ENCODE peak calls at places on chromosomes 3 and 15, in seven cellular contexts. One of them, this sample, is unnamed.

GRCh38 chr15:31435891-31436628 is 109.4 kb downstream of the KLF13 start:
- DNase-seq in AG09319: no peak
- DNase-seq in fibroblast of lung: no peak
- DNase-seq in endothelial cell of umbilical vein: no peak
- DNase-seq in NB4: peak
- DNase-seq in kidney epithelial cell: no peak
- DNase-seq in brain microvascular endothelial cell: no peak
- DNase-seq in this sample: no peak

GRCh38 chr3:120100711-120101110 is 6.5 kb upstream of the GSK3B start:
- DNase-seq in AG09319: no peak
- DNase-seq in fibroblast of lung: peak
- DNase-seq in endothelial cell of umbilical vein: no peak
- DNase-seq in NB4: no peak
- DNase-seq in kidney epithelial cell: no peak
- DNase-seq in brain microvascular endothelial cell: no peak
- DNase-seq in this sample: no peak

GRCh38 chr3:194985031-194985578 is 285.9 kb downstream of the XXYLT1 start:
- DNase-seq in AG09319: peak
- DNase-seq in fibroblast of lung: peak
- DNase-seq in endothelial cell of umbilical vein: no peak
- DNase-seq in NB4: peak
- DNase-seq in kidney epithelial cell: no peak
- DNase-seq in brain microvascular endothelial cell: peak
- DNase-seq in this sample: peak

GRCh38 chr15:98394546-98394945 is 253.8 kb upstream of the IGF1R start:
- DNase-seq in AG09319: no peak
- DNase-seq in fibroblast of lung: no peak
- DNase-seq in endothelial cell of umbilical vein: no peak
- DNase-seq in NB4: no peak
- DNase-seq in kidney epithelial cell: no peak
- DNase-seq in brain microvascular endothelial cell: no peak
- DNase-seq in this sample: no peak

GRCh38 chr15:40878785-40879184 is 4.8 kb upstream of the RHOV start:
- DNase-seq in AG09319: no peak
- DNase-seq in fibroblast of lung: peak
- DNase-seq in endothelial cell of umbilical vein: no peak
- DNase-seq in NB4: peak
- DNase-seq in kidney epithelial cell: peak
- DNase-seq in brain microvascular endothelial cell: no peak
- DNase-seq in this sample: no peak

GRCh38 chr3:141561426-141562034 is 74.7 kb downstream of the RASA2 start:
- DNase-seq in AG09319: peak
- DNase-seq in fibroblast of lung: peak
- DNase-seq in endothelial cell of umbilical vein: peak
- DNase-seq in NB4: peak
- DNase-seq in kidney epithelial cell: no peak
- DNase-seq in brain microvascular endothelial cell: peak
- DNase-seq in this sample: no peak

GRCh38 chr3:100136921-100137320 is 22.6 kb upstream of the FILIP1L start:
- DNase-seq in AG09319: no peak
- DNase-seq in fibroblast of lung: no peak
- DNase-seq in endothelial cell of umbilical vein: no peak
- DNase-seq in NB4: no peak
- DNase-seq in kidney epithelial cell: no peak
- DNase-seq in brain microvascular endothelial cell: no peak
- DNase-seq in this sample: no peak

GRCh38 chr3:179446501-179446900 is 4.8 kb downstream of the GNB4 start:
- DNase-seq in AG09319: no peak
- DNase-seq in fibroblast of lung: no peak
- DNase-seq in endothelial cell of umbilical vein: peak
- DNase-seq in NB4: peak
- DNase-seq in kidney epithelial cell: no peak
- DNase-seq in brain microvascular endothelial cell: no peak
- DNase-seq in this sample: no peak

GRCh38 chr3:189353318-189353958 is 181.7 kb downstream of the TPRG1 start:
- DNase-seq in AG09319: no peak
- DNase-seq in fibroblast of lung: no peak
- DNase-seq in endothelial cell of umbilical vein: no peak
- DNase-seq in NB4: no peak
- DNase-seq in kidney epithelial cell: no peak
- DNase-seq in brain microvascular endothelial cell: no peak
- DNase-seq in this sample: no peak

GRCh38 chr3:68088216-68088615 is 433.8 kb upstream of the SUCLG2 start:
- DNase-seq in AG09319: no peak
- DNase-seq in fibroblast of lung: no peak
- DNase-seq in endothelial cell of umbilical vein: no peak
- DNase-seq in NB4: no peak
- DNase-seq in kidney epithelial cell: no peak
- DNase-seq in brain microvascular endothelial cell: no peak
- DNase-seq in this sample: no peak

GRCh38 chr3:7518471-7518870 is 657.6 kb downstream of the GRM7 start:
- DNase-seq in AG09319: no peak
- DNase-seq in fibroblast of lung: peak
- DNase-seq in endothelial cell of umbilical vein: peak
- DNase-seq in NB4: no peak
- DNase-seq in kidney epithelial cell: no peak
- DNase-seq in brain microvascular endothelial cell: no peak
- DNase-seq in this sample: no peak

GRCh38 chr3:123050666-123051065 is 16.2 kb upstream of the PDIA5 start:
- DNase-seq in AG09319: no peak
- DNase-seq in fibroblast of lung: no peak
- DNase-seq in endothelial cell of umbilical vein: no peak
- DNase-seq in NB4: no peak
- DNase-seq in kidney epithelial cell: no peak
- DNase-seq in brain microvascular endothelial cell: no peak
- DNase-seq in this sample: no peak

GRCh38 chr3:64251019-64251418 is 25.8 kb upstream of the PRICKLE2 start:
- DNase-seq in AG09319: no peak
- DNase-seq in fibroblast of lung: no peak
- DNase-seq in endothelial cell of umbilical vein: no peak
- DNase-seq in NB4: no peak
- DNase-seq in kidney epithelial cell: no peak
- DNase-seq in brain microvascular endothelial cell: no peak
- DNase-seq in this sample: no peak

GRCh38 chr3:184558726-184559125 is 2.9 kb upstream of the EPHB3 start:
- DNase-seq in AG09319: no peak
- DNase-seq in fibroblast of lung: no peak
- DNase-seq in endothelial cell of umbilical vein: no peak
- DNase-seq in NB4: no peak
- DNase-seq in kidney epithelial cell: no peak
- DNase-seq in brain microvascular endothelial cell: no peak
- DNase-seq in this sample: no peak

GRCh38 chr3:152269423-152270144 is 855 bp downstream of the MBNL1 start:
- DNase-seq in AG09319: peak
- DNase-seq in fibroblast of lung: peak
- DNase-seq in endothelial cell of umbilical vein: peak
- DNase-seq in NB4: peak
- DNase-seq in kidney epithelial cell: no peak
- DNase-seq in brain microvascular endothelial cell: peak
- DNase-seq in this sample: no peak

GRCh38 chr3:4751057-4752051 is 227.9 kb upstream of the BHLHE40 start:
- DNase-seq in AG09319: peak
- DNase-seq in fibroblast of lung: peak
- DNase-seq in endothelial cell of umbilical vein: peak
- DNase-seq in NB4: peak
- DNase-seq in kidney epithelial cell: peak
- DNase-seq in brain microvascular endothelial cell: peak
- DNase-seq in this sample: no peak

GRCh38 chr3:1131156-1131555 is 38.3 kb downstream of the CNTN6 start:
- DNase-seq in AG09319: no peak
- DNase-seq in fibroblast of lung: no peak
- DNase-seq in endothelial cell of umbilical vein: no peak
- DNase-seq in NB4: no peak
- DNase-seq in kidney epithelial cell: no peak
- DNase-seq in brain microvascular endothelial cell: no peak
- DNase-seq in this sample: no peak

DNA sequence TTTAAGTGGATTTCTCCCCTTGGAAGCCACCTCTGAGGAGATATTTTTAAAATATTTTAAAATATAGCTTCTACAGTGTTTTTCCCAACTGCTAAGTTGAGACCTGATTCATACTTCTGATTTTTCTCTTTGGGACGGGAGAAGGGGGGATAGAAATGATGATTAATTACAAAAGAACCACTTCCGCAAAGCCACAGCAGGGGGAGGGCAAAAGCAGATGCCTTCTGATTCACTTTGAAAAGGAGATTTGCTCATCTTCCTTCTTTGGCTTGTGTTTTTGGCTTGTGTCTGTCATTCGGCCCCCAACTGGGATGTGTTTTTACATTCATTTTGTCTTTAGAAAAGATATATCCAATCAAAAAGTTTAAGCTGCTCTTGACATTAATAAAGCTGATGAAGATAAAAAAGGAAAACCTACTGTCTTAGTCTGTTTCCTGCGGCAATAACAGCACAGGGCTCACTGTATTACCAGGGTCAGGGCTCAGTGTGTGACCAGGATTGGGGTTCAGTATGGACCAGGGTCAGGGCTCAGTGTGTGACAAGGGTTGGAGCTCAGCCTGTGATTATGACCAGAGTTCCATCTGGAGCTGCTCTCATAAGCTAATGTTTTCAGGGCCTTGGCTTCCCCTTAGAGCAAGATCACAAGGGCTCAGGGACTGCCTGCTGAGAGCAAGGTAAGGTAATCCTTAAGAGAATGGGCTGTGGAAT is 223.2 kb downstream of the MTHFS start:
- DNase-seq in AG09319: no peak
- DNase-seq in fibroblast of lung: peak
- DNase-seq in endothelial cell of umbilical vein: no peak
- DNase-seq in NB4: peak
- DNase-seq in kidney epithelial cell: no peak
- DNase-seq in brain microvascular endothelial cell: peak
- DNase-seq in this sample: no peak
- TF ChIP-seq CTCF in AG09319: no peak
- TF ChIP-seq CTCF in fibroblast of lung: no peak
- TF ChIP-seq CTCF in endothelial cell of umbilical vein: no peak
- TF ChIP-seq CTCF in NB4: no peak
- TF ChIP-seq CTCF in kidney epithelial cell: no peak
- TF ChIP-seq CTCF in brain microvascular endothelial cell: peak
- TF ChIP-seq CTCF in this sample: no peak

DNA sequence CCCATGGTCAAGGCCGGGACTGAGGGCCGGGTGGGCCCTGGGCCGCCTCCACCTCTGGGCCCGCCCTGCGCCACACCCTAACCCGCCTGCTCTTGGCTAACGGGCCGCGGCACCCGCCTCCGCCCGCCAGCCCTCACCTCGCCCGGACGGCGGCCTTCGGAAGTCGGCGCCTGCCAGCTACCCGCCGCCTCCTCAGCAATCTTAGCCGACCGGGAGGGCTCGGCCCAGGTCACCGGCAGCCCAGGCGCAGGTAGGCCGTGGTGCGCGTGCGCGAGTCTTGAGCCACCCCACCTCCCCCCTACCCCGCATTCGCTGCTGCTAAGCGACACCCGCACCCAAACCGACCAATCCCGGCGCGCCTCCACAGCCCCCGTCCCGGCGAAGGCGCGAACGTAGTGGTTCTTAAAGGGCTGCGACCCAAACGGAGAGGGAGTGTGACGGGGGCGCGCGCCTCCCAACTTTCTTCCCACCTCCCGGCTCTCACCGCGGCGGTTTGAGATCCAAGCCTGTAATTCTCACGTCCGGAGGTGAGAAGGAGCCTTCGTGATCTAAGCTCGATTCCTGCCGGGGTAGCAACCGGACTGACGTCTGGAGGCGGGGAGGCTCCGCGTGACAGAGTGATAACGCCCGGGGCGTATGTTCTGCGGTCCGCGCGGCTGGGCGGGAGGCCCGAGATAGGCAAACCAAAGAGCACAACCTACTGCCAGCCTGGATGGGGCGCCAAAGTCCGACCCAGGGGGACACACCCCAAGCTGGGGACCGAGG is at the start of gene SEC22C:
- DNase-seq in AG09319: peak
- DNase-seq in fibroblast of lung: peak
- DNase-seq in endothelial cell of umbilical vein: peak
- DNase-seq in NB4: peak
- DNase-seq in kidney epithelial cell: peak
- DNase-seq in brain microvascular endothelial cell: peak
- DNase-seq in this sample: peak
- TF ChIP-seq CTCF in AG09319: peak
- TF ChIP-seq CTCF in fibroblast of lung: no peak
- TF ChIP-seq CTCF in endothelial cell of umbilical vein: no peak
- TF ChIP-seq CTCF in NB4: peak
- TF ChIP-seq CTCF in kidney epithelial cell: no peak
- TF ChIP-seq CTCF in brain microvascular endothelial cell: peak
- TF ChIP-seq CTCF in this sample: no peak

GRCh38 chr15:60614862-60615771 is 136.2 kb upstream of the ICE2 start:
- DNase-seq in AG09319: no peak
- DNase-seq in fibroblast of lung: no peak
- DNase-seq in endothelial cell of umbilical vein: no peak
- DNase-seq in NB4: no peak
- DNase-seq in kidney epithelial cell: no peak
- DNase-seq in brain microvascular endothelial cell: no peak
- DNase-seq in this sample: no peak
- TF ChIP-seq CTCF in AG09319: no peak
- TF ChIP-seq CTCF in fibroblast of lung: no peak
- TF ChIP-seq CTCF in endothelial cell of umbilical vein: no peak
- TF ChIP-seq CTCF in NB4: no peak
- TF ChIP-seq CTCF in kidney epithelial cell: no peak
- TF ChIP-seq CTCF in brain microvascular endothelial cell: no peak
- TF ChIP-seq CTCF in this sample: no peak

GRCh38 chr3:66165679-66166078 is 55.1 kb upstream of the SLC25A26 start:
- DNase-seq in AG09319: no peak
- DNase-seq in fibroblast of lung: no peak
- DNase-seq in endothelial cell of umbilical vein: no peak
- DNase-seq in NB4: no peak
- DNase-seq in kidney epithelial cell: no peak
- DNase-seq in brain microvascular endothelial cell: no peak
- DNase-seq in this sample: no peak

GRCh38 chr3:66163222-66163621 is 57.6 kb upstream of the SLC25A26 start:
- DNase-seq in AG09319: no peak
- DNase-seq in fibroblast of lung: no peak
- DNase-seq in endothelial cell of umbilical vein: no peak
- DNase-seq in NB4: no peak
- DNase-seq in kidney epithelial cell: no peak
- DNase-seq in brain microvascular endothelial cell: no peak
- DNase-seq in this sample: no peak

GRCh38 chr3:66158933-66159332 is 61.9 kb upstream of the SLC25A26 start:
- DNase-seq in AG09319: no peak
- DNase-seq in fibroblast of lung: no peak
- DNase-seq in endothelial cell of umbilical vein: no peak
- DNase-seq in NB4: no peak
- DNase-seq in kidney epithelial cell: no peak
- DNase-seq in brain microvascular endothelial cell: no peak
- DNase-seq in this sample: no peak

GRCh38 chr3:66164155-66164554 is 56.6 kb upstream of the SLC25A26 start:
- DNase-seq in AG09319: no peak
- DNase-seq in fibroblast of lung: no peak
- DNase-seq in endothelial cell of umbilical vein: no peak
- DNase-seq in NB4: no peak
- DNase-seq in kidney epithelial cell: no peak
- DNase-seq in brain microvascular endothelial cell: no peak
- DNase-seq in this sample: no peak

DNA sequence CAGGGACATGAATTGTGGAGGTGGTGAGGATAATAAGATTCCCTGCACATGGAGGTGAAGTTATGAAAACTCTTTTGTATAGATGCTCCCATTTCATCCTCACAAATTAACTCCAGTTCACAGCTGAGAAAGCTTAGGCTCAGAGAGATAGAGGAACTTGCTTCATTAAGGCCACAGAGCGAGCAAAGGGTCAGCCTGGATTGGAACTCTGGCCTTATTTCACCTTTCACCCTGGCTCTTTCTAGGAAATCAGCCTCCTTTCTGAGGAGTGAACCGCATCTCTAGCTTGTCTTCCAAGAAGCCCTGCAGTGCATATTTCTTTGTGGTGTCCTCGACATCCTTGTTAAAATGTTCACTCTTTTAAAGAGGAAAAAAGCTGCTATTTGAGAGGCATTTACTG is 58.0 kb upstream of the SLC25A26 start:
- DNase-seq in AG09319: no peak
- DNase-seq in fibroblast of lung: no peak
- DNase-seq in endothelial cell of umbilical vein: no peak
- DNase-seq in NB4: no peak
- DNase-seq in kidney epithelial cell: no peak
- DNase-seq in brain microvascular endothelial cell: no peak
- DNase-seq in this sample: no peak
- TF ChIP-seq CTCF in AG09319: no peak
- TF ChIP-seq CTCF in fibroblast of lung: no peak
- TF ChIP-seq CTCF in endothelial cell of umbilical vein: no peak
- TF ChIP-seq CTCF in NB4: no peak
- TF ChIP-seq CTCF in kidney epithelial cell: no peak
- TF ChIP-seq CTCF in brain microvascular endothelial cell: no peak
- TF ChIP-seq CTCF in this sample: no peak